ENCODE peak calls at places on chromosomes 4 and X, in ten cellular contexts. M is tibial artery, D is activated B cell treated with CpG ODN at 0.5 μM for 24 hours, X is choroid plexus epithelial cell, Z is Caco-2, T is psoas muscle, P is thoracic aorta, F is progenitor cell of endocrine pancreas, G is dorsolateral prefrontal cortex, I is right atrium auricular region. C is an unnamed sample.
A peak's percentile ranks its signal among the peaks of the same experiment; 100 is the strongest.

GRCh38 chr4:80027611-80028010 is 45.4 kb downstream of the ANTXR2 start:
- DNase-seq in M (no peak), F (no peak), X (peak; percentile 79), D (no peak), T (no peak), I (no peak), G (no peak), P (no peak), Z (no peak), C (no peak)

GRCh38 chr4:41324861-41325260 is 68.1 kb downstream of the UCHL1 start:
- DNase-seq in I (no peak), Z (no peak), P (no peak), X (no peak), D (no peak), G (no peak), M (no peak), T (no peak), F (no peak), C (no peak)

GRCh38 chr4:40731792-40732245 is 17.9 kb upstream of the NSUN7 start:
- DNase-seq in T (no peak), X (no peak), G (no peak), I (no peak), P (no peak), Z (no peak), D (no peak), F (no peak), M (no peak), C (no peak)

GRCh38 chr4:84673475-84674230 is 90.7 kb downstream of the CDS1 start:
- DNase-seq in F (no peak), D (no peak), M (no peak), Z (no peak), I (no peak), X (peak; percentile 92), G (no peak), P (no peak), T (no peak), C (no peak)

GRCh38 chr4:106601519-106601918 is 232.9 kb upstream of the GIMD1 start:
- DNase-seq in G (no peak), D (no peak), Z (no peak), M (no peak), P (no peak), F (no peak), I (no peak), X (no peak), T (no peak), C (no peak)

GRCh38 chr4:177450421-177451107 is 8.3 kb upstream of the AGA start:
- DNase-seq in F (no peak), P (no peak), G (no peak), M (no peak), D (no peak), Z (no peak), T (no peak), I (no peak), X (peak; percentile 23), C (no peak)

GRCh38 chr4:89939464-89939863 is 44.8 kb downstream of the MMRN1 start:
- DNase-seq in D (no peak), T (no peak), P (no peak), M (no peak), X (no peak), I (no peak), F (no peak), Z (no peak), G (no peak), C (no peak)

GRCh38 chr4:144288011-144288903 is 147.7 kb upstream of the GYPA start:
- DNase-seq in X (peak; percentile 31), M (no peak), P (no peak), Z (no peak), T (no peak), I (no peak), D (no peak), G (no peak), F (no peak), C (no peak)

GRCh38 chrX:54292755-54293154 is 65.1 kb downstream of the WNK3 start:
- DNase-seq in Z (no peak), F (no peak), M (no peak), P (no peak), T (no peak), I (no peak), X (no peak), G (no peak), D (no peak), C (no peak)

GRCh38 chr4:68864438-68865177 is 48.8 kb downstream of the UGT2B10 start:
- DNase-seq in T (no peak), M (no peak), D (no peak), G (no peak), Z (peak; percentile 96), I (no peak), P (no peak), F (no peak), X (no peak), C (no peak)

GRCh38 chr4:47704693-47705325 is 133.1 kb downstream of the CORIN start:
- DNase-seq in D (no peak), X (peak; percentile 67), F (no peak), G (no peak), I (no peak), T (no peak), M (no peak), Z (peak; percentile 63), P (no peak), C (peak; percentile 36)

GRCh38 chr4:190015538-190016368 is 11.3 kb downstream of the FRG2 start:
- DNase-seq in Z (no peak), G (no peak), X (no peak), P (no peak), T (no peak), I (no peak), F (no peak), D (no peak), M (no peak), C (no peak)

GRCh38 chr4:38774181-38774580 is 8.6 kb downstream of the TLR10 start:
- DNase-seq in F (no peak), D (no peak), P (no peak), G (no peak), X (peak; percentile 55), Z (no peak), I (no peak), T (no peak), M (no peak), C (no peak)

GRCh38 chr4:8725845-8726244 is 133.3 kb downstream of the CPZ start:
- DNase-seq in M (no peak), I (no peak), Z (no peak), X (no peak), F (no peak), P (no peak), D (peak; percentile 12), G (peak; percentile 8), T (no peak), C (no peak)

GRCh38 chr4:66225539-66225938 is 555.2 kb upstream of the EPHA5 start:
- DNase-seq in F (no peak), X (no peak), M (no peak), D (no peak), G (no peak), I (no peak), T (no peak), Z (no peak), P (no peak), C (no peak)

GRCh38 chrX:136255543-136255942 is 4.3 kb upstream of the MAP7D3 start:
- DNase-seq in F (no peak), T (no peak), P (no peak), Z (no peak), M (peak; percentile 75), X (no peak), D (no peak), I (no peak), G (no peak), C (no peak)

GRCh38 chr4:73308286-73308685 is 49.7 kb upstream of the ANKRD17 start:
- DNase-seq in M (no peak), G (no peak), I (no peak), P (no peak), X (peak; percentile 76), Z (no peak), F (no peak), T (no peak), D (no peak), C (no peak)
- TF ChIP-seq CTCF in M (no peak), G (no peak), I (peak; percentile 27), P (no peak), X (peak; percentile 67), Z (peak; percentile 40), F (no peak), T (no peak), D (no peak), C (no peak)

GRCh38 chr4:62709618-62710252 is 1509.6 kb downstream of the ADGRL3 start:
- DNase-seq in X (peak; percentile 43), M (no peak), I (no peak), T (no peak), P (no peak), G (no peak), F (no peak), D (no peak), Z (no peak), C (peak; percentile 2)
- TF ChIP-seq CTCF in X (peak; percentile 54), M (peak; percentile 53), I (peak; percentile 76), T (peak; percentile 58), P (peak; percentile 59), G (peak; percentile 87), F (peak; percentile 79), D (no peak), Z (peak; percentile 37), C (peak; percentile 87)

DNA sequence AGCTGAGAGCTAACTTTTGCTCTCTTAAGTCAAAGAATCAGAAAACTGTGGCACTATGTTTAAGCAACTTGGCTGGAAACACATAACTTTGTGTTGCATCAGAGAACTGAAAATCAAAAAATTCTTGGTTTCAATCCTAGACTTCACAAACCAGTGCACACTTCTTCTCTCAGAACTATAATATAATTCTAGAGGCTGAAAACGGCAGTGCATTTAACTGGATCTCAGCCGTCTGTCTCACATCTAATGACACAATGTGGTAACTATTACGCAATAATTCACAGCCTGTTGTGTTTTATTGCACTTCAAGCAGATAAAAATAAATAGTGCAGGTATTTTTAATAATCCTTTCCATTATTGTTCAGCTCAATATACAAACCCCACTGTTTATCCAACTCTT is 260.6 kb upstream of the DIAPH2 start:
- DNase-seq in Z (no peak), G (no peak), X (peak; percentile 60), P (no peak), D (no peak), F (no peak), T (no peak), M (no peak), I (no peak), C (no peak)
- TF ChIP-seq CTCF in Z (no peak), G (no peak), X (no peak), P (no peak), D (no peak), F (no peak), T (no peak), M (no peak), I (no peak), C (no peak)

DNA sequence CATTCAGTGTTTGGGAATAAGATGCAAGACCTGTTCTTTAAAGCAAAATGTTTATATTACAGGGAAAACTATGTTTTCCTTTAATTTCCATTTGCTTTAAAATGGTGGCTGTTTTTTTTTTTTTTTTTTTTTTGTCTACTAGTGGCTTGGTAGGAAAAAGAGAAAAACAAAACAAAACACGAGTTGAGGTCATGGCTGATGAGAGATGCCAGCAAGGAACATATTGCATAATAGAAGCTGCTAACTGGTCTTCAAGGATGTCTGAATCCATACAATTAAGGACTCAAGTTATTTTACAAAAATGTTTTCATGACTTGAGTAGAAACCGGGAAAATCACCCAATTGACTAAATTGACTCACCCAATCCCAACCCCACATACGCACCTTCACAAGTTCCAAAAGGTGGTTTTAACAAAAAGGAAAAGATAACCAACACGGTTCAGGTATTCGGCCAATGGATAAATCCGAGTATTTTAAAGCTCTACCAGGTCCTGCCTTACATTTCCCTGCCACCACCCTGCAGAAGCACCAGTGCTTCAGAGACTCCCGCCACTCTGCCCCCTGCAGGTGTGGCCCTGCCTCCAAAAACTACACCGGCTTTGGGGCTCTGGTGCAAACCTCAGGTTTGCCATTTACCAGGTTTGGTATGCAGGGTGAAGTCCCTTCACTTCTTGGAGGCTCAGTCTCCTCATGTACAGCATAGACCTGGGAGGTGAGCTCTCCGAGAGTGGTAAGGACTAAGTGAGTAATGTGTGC is 27.1 kb downstream of the PIR start:
- DNase-seq in P (no peak), D (no peak), I (no peak), G (no peak), Z (no peak), M (no peak), X (peak; percentile 48), T (no peak), F (no peak), C (no peak)
- TF ChIP-seq CTCF in P (no peak), D (no peak), I (no peak), G (no peak), Z (peak; percentile 20), M (no peak), X (peak; percentile 30), T (no peak), F (peak; percentile 23), C (peak; percentile 30)

C was measured in neural crest cell.